ENCODE peak calls at places on chromosomes 4 and X, in nine cellular contexts. One of them, this sample, is unnamed.
A peak's percentile ranks its signal among the peaks of the same experiment; 100 is the strongest.

GRCh38 chr4:1614049-1614448 is 70.1 kb downstream of the FAM53A start:
- DNase-seq in adipocyte: no peak
- DNase-seq in kidney: peak; percentile 62
- DNase-seq in lower lobe of right lung: no peak
- DNase-seq in cardiac fibroblast: no peak
- DNase-seq in NB4: no peak
- DNase-seq in AG10803: no peak
- DNase-seq in tibial nerve: no peak
- DNase-seq in fibroblast of lung: no peak
- DNase-seq in this sample: no peak

GRCh38 chrX:134659761-134660160 is 1.5 kb upstream of the PLAC1 start:
- DNase-seq in fibroblast of lung: no peak
- DNase-seq in cardiac fibroblast: no peak
- DNase-seq in adipocyte: no peak
- DNase-seq in tibial nerve: no peak
- DNase-seq in AG10803: no peak
- DNase-seq in NB4: no peak
- DNase-seq in kidney: no peak
- DNase-seq in lower lobe of right lung: no peak
- DNase-seq in this sample: peak; percentile 50

GRCh38 chr4:7956306-7957112 is 16.8 kb upstream of the AFAP1 start:
- DNase-seq in NB4: no peak
- DNase-seq in fibroblast of lung: peak; percentile 79
- DNase-seq in cardiac fibroblast: peak; percentile 86
- DNase-seq in adipocyte: peak; percentile 66
- DNase-seq in AG10803: peak; percentile 63
- DNase-seq in tibial nerve: peak; percentile 38
- DNase-seq in kidney: peak; percentile 86
- DNase-seq in lower lobe of right lung: no peak
- DNase-seq in this sample: peak; percentile 58

GRCh38 chrX:115023139-115023538 is 5.7 kb upstream of the IL13RA2 start:
- DNase-seq in cardiac fibroblast: peak; percentile 70
- DNase-seq in lower lobe of right lung: no peak
- DNase-seq in kidney: no peak
- DNase-seq in adipocyte: peak; percentile 44
- DNase-seq in AG10803: peak; percentile 69
- DNase-seq in tibial nerve: no peak
- DNase-seq in NB4: no peak
- DNase-seq in fibroblast of lung: peak; percentile 87
- DNase-seq in this sample: peak; percentile 91

GRCh38 chr4:73223258-73223651 is 35.3 kb downstream of the ANKRD17 start:
- DNase-seq in fibroblast of lung: no peak
- DNase-seq in cardiac fibroblast: no peak
- DNase-seq in kidney: no peak
- DNase-seq in tibial nerve: no peak
- DNase-seq in adipocyte: no peak
- DNase-seq in AG10803: no peak
- DNase-seq in lower lobe of right lung: no peak
- DNase-seq in NB4: no peak
- DNase-seq in this sample: no peak

GRCh38 chrX:103747199-103747598 is 29.4 kb upstream of the PLP1 start:
- DNase-seq in NB4: no peak
- DNase-seq in tibial nerve: no peak
- DNase-seq in cardiac fibroblast: no peak
- DNase-seq in kidney: no peak
- DNase-seq in lower lobe of right lung: no peak
- DNase-seq in fibroblast of lung: no peak
- DNase-seq in adipocyte: no peak
- DNase-seq in AG10803: no peak
- DNase-seq in this sample: no peak

GRCh38 chrX:24306430-24306829 is 7.4 kb downstream of the SUPT20HL2 start:
- DNase-seq in fibroblast of lung: no peak
- DNase-seq in NB4: peak; percentile 36
- DNase-seq in tibial nerve: no peak
- DNase-seq in kidney: no peak
- DNase-seq in adipocyte: no peak
- DNase-seq in AG10803: no peak
- DNase-seq in cardiac fibroblast: peak; percentile 17
- DNase-seq in lower lobe of right lung: no peak
- DNase-seq in this sample: no peak

GRCh38 chrX:13659057-13659456 is 6.1 kb downstream of the TCEANC start:
- DNase-seq in NB4: peak; percentile 82
- DNase-seq in lower lobe of right lung: no peak
- DNase-seq in kidney: no peak
- DNase-seq in AG10803: peak; percentile 66
- DNase-seq in tibial nerve: no peak
- DNase-seq in adipocyte: peak; percentile 81
- DNase-seq in cardiac fibroblast: peak; percentile 59
- DNase-seq in fibroblast of lung: peak; percentile 33
- DNase-seq in this sample: peak; percentile 88

GRCh38 chrX:46837543-46838481 is 969 bp downstream of the RP2 start:
- DNase-seq in NB4: peak; percentile 55
- DNase-seq in tibial nerve: no peak
- DNase-seq in fibroblast of lung: peak; percentile 42
- DNase-seq in lower lobe of right lung: no peak
- DNase-seq in cardiac fibroblast: peak; percentile 20
- DNase-seq in AG10803: no peak
- DNase-seq in kidney: no peak
- DNase-seq in adipocyte: peak; percentile 55
- DNase-seq in this sample: peak; percentile 57

GRCh38 chrX:46836701-46837542 is at the start of gene RP2:
- DNase-seq in AG10803: peak; percentile 93
- DNase-seq in NB4: peak; percentile 96
- DNase-seq in lower lobe of right lung: peak; percentile 94
- DNase-seq in tibial nerve: peak; percentile 80
- DNase-seq in kidney: peak; percentile 96
- DNase-seq in fibroblast of lung: peak; percentile 95
- DNase-seq in adipocyte: peak; percentile 95
- DNase-seq in cardiac fibroblast: peak; percentile 95
- DNase-seq in this sample: peak; percentile 92

GRCh38 chrX:46838974-46839480 is 2.2 kb downstream of the RP2 start:
- DNase-seq in adipocyte: peak; percentile 74
- DNase-seq in NB4: no peak
- DNase-seq in tibial nerve: no peak
- DNase-seq in lower lobe of right lung: no peak
- DNase-seq in kidney: no peak
- DNase-seq in AG10803: peak; percentile 51
- DNase-seq in cardiac fibroblast: no peak
- DNase-seq in fibroblast of lung: peak; percentile 6
- DNase-seq in this sample: no peak

GRCh38 chrX:46840946-46841740 is 4.3 kb downstream of the RP2 start:
- DNase-seq in kidney: no peak
- DNase-seq in cardiac fibroblast: peak; percentile 70
- DNase-seq in AG10803: peak; percentile 58
- DNase-seq in fibroblast of lung: peak; percentile 28
- DNase-seq in NB4: no peak
- DNase-seq in tibial nerve: no peak
- DNase-seq in lower lobe of right lung: no peak
- DNase-seq in adipocyte: peak; percentile 40
- DNase-seq in this sample: peak; percentile 51

DNA sequence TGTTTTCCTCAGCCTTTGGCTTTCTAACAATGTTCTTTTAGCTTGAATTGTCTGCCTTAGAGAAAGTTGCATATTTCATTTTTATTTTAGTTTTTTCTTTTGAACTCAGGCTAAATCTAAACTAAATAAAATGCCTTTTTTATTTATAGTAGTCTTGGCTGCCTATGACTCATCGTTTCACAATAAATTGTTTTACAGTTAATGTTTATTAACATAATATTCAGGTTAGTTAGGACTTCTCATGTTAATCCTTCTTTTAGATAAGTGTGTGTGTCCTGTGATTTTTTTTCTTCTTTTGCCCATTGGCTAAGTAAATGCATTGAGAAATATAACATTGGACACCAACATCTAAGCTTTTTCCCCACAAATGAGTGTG is 1.6 kb downstream of the RP2 start:
- DNase-seq in tibial nerve: no peak
- DNase-seq in cardiac fibroblast: no peak
- DNase-seq in NB4: no peak
- DNase-seq in AG10803: no peak
- DNase-seq in adipocyte: peak; percentile 42
- DNase-seq in lower lobe of right lung: no peak
- DNase-seq in fibroblast of lung: no peak
- DNase-seq in kidney: no peak
- DNase-seq in this sample: peak; percentile 38
- H3K4me3 ChIP-seq in tibial nerve: no peak overlapping the region
- H3K4me3 ChIP-seq in cardiac fibroblast: peak overlapping the region; percentile 73
- H3K4me3 ChIP-seq in NB4: peak overlapping the region; percentile 98
- H3K4me3 ChIP-seq in AG10803: peak overlapping the region; percentile 78
- H3K4me3 ChIP-seq in adipocyte: peak overlapping the region; percentile 89
- H3K4me3 ChIP-seq in lower lobe of right lung: peak overlapping the region; percentile 78
- H3K4me3 ChIP-seq in fibroblast of lung: peak overlapping the region; percentile 91
- H3K4me3 ChIP-seq in kidney: no peak overlapping the region
- H3K4me3 ChIP-seq in this sample: peak overlapping the region; percentile 73

DNA sequence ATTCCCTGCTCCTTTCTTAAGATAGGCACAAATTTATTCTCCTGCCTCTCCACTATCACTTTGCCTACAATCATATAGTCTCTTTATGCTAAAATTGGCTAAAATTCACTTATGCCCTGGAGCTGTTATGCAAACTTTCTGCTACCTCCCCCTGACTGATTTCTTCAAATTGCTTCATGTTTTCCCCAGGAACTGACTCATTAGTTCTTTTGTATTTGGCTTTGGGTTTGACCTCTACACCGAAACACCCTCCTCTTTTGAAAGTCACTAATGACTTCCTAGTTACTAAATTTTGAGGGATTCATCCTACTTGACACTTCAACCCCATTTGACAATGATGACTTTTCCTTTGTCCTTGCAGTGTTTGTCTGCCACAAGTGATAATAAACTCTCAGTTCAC is 222.6 kb downstream of the NDST4 start:
- DNase-seq in fibroblast of lung: no peak
- DNase-seq in kidney: no peak
- DNase-seq in cardiac fibroblast: no peak
- DNase-seq in lower lobe of right lung: no peak
- DNase-seq in adipocyte: no peak
- DNase-seq in NB4: peak; percentile 75
- DNase-seq in tibial nerve: no peak
- DNase-seq in AG10803: no peak
- DNase-seq in this sample: peak; percentile 8
- H3K4me3 ChIP-seq in fibroblast of lung: no peak overlapping the region
- H3K4me3 ChIP-seq in kidney: no peak overlapping the region
- H3K4me3 ChIP-seq in cardiac fibroblast: no peak overlapping the region
- H3K4me3 ChIP-seq in lower lobe of right lung: no peak overlapping the region
- H3K4me3 ChIP-seq in adipocyte: no peak overlapping the region
- H3K4me3 ChIP-seq in NB4: no peak overlapping the region
- H3K4me3 ChIP-seq in tibial nerve: no peak overlapping the region
- H3K4me3 ChIP-seq in AG10803: no peak overlapping the region
- H3K4me3 ChIP-seq in this sample: no peak overlapping the region

DNA sequence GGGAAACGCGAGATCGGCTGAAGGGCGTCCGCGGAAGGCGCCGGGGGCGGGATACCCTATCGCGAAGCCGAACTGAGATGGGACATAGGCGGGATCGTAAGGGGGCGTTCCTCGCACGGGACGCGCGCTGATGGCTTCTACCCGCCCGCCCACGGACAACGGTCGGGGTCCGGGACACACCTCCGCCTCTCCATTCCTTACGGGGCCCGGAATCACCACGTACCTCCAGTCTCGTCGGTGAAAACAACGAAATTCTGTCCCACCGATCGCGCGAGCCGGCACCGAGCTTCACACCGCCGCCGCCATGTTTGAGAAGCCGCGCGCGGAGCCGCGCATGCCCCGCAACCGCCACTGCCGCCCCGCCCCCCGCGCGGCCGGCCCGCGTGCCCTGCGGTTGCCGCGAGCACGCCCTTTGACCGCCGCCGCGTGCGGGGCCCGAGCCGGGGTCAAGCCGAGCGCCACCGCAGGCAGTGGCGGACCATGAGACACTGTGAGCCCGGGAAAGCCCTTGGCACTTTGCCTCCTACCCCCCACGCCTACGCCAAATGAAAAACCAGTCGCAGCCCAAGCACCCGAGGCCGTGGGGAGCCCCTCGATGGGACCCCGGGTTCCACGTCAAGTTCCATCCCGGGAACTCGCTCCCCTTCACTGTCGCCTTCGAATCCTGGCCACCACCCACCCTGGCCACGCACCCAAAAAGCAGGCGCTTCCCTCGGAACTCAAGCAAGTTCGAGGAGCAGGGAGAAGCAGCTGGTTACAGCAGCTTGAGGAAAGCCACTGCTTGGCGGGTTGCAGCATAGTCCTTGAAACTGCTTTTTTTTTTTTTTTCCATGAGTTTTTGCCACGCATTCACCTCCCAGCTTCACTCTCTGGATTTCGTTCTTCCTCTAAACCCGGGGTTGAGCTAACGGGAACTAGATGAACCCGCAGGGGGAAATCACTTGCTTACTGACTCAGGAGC is at the start of gene SCML2:
- DNase-seq in lower lobe of right lung: peak; percentile 46
- DNase-seq in adipocyte: peak; percentile 71
- DNase-seq in tibial nerve: no peak
- DNase-seq in NB4: peak; percentile 60
- DNase-seq in kidney: peak; percentile 72
- DNase-seq in AG10803: peak; percentile 32
- DNase-seq in cardiac fibroblast: peak; percentile 37
- DNase-seq in fibroblast of lung: peak; percentile 23
- DNase-seq in this sample: peak; percentile 13
- H3K4me3 ChIP-seq in lower lobe of right lung: peak within 1 kb of the TSS; percentile 62
- H3K4me3 ChIP-seq in adipocyte: peak within 1 kb of the TSS; percentile 74
- H3K4me3 ChIP-seq in tibial nerve: peak within 1 kb of the TSS; percentile 47
- H3K4me3 ChIP-seq in NB4: peak within 1 kb of the TSS; percentile 65
- H3K4me3 ChIP-seq in kidney: peak within 1 kb of the TSS; percentile 44
- H3K4me3 ChIP-seq in AG10803: peak within 1 kb of the TSS; percentile 65
- H3K4me3 ChIP-seq in cardiac fibroblast: peak within 1 kb of the TSS; percentile 57
- H3K4me3 ChIP-seq in fibroblast of lung: peak within 1 kb of the TSS; percentile 53
- H3K4me3 ChIP-seq in this sample: peak within 1 kb of the TSS; percentile 44

GRCh38 chr4:6918345-6918744 is 8.7 kb downstream of the TBC1D14 start:
- DNase-seq in fibroblast of lung: no peak
- DNase-seq in cardiac fibroblast: no peak
- DNase-seq in adipocyte: no peak
- DNase-seq in lower lobe of right lung: no peak
- DNase-seq in kidney: no peak
- DNase-seq in AG10803: no peak
- DNase-seq in tibial nerve: no peak
- DNase-seq in NB4: peak; percentile 65
- DNase-seq in this sample: no peak

GRCh38 chr4:6915041-6916005 is 5.7 kb downstream of the TBC1D14 start:
- DNase-seq in adipocyte: no peak
- DNase-seq in cardiac fibroblast: no peak
- DNase-seq in NB4: no peak
- DNase-seq in tibial nerve: no peak
- DNase-seq in AG10803: no peak
- DNase-seq in kidney: no peak
- DNase-seq in lower lobe of right lung: no peak
- DNase-seq in fibroblast of lung: no peak
- DNase-seq in this sample: no peak

GRCh38 chr4:6916587-6917444 is 7.2 kb downstream of the TBC1D14 start:
- DNase-seq in fibroblast of lung: peak; percentile 41
- DNase-seq in tibial nerve: no peak
- DNase-seq in AG10803: peak; percentile 31
- DNase-seq in adipocyte: peak; percentile 10
- DNase-seq in cardiac fibroblast: no peak
- DNase-seq in kidney: peak; percentile 89
- DNase-seq in lower lobe of right lung: peak; percentile 76
- DNase-seq in NB4: peak; percentile 93
- DNase-seq in this sample: peak; percentile 52

GRCh38 chr4:6916069-6916586 is 6.5 kb downstream of the TBC1D14 start:
- DNase-seq in NB4: no peak
- DNase-seq in kidney: no peak
- DNase-seq in adipocyte: no peak
- DNase-seq in cardiac fibroblast: no peak
- DNase-seq in tibial nerve: no peak
- DNase-seq in lower lobe of right lung: no peak
- DNase-seq in AG10803: no peak
- DNase-seq in fibroblast of lung: no peak
- DNase-seq in this sample: no peak

GRCh38 chr4:6917445-6918241 is 8.0 kb downstream of the TBC1D14 start:
- DNase-seq in fibroblast of lung: peak; percentile 38
- DNase-seq in kidney: peak; percentile 94
- DNase-seq in adipocyte: peak; percentile 7
- DNase-seq in tibial nerve: peak; percentile 49
- DNase-seq in lower lobe of right lung: peak; percentile 93
- DNase-seq in AG10803: no peak
- DNase-seq in cardiac fibroblast: no peak
- DNase-seq in NB4: peak; percentile 91
- DNase-seq in this sample: peak; percentile 42
- H3K4me3 ChIP-seq in fibroblast of lung: no peak overlapping the region
- H3K4me3 ChIP-seq in kidney: no peak overlapping the region
- H3K4me3 ChIP-seq in adipocyte: no peak overlapping the region
- H3K4me3 ChIP-seq in tibial nerve: no peak overlapping the region
- H3K4me3 ChIP-seq in lower lobe of right lung: peak overlapping the region; percentile 11
- H3K4me3 ChIP-seq in AG10803: no peak overlapping the region
- H3K4me3 ChIP-seq in cardiac fibroblast: no peak overlapping the region
- H3K4me3 ChIP-seq in NB4: no peak overlapping the region
- H3K4me3 ChIP-seq in this sample: no peak overlapping the region